ENCODE peak calls at places on chromosomes 2 and 18, in five cellular contexts. Q, H, R, O and X are unnamed samples.

GRCh38 chr18:51490417-51490816 is 292.9 kb upstream of the MEX3C start:
- DNase-seq in H (no peak), O (no peak), Q (no peak), R (no peak), X (no peak)

GRCh38 chr2:234448506-234449169 is 48.2 kb downstream of the ARL4C start:
- DNase-seq in H (no peak), Q (no peak), O (no peak), R (peak), X (no peak)

GRCh38 chr2:3422161-3422767 is 42.8 kb downstream of the TRAPPC12 start:
- DNase-seq in O (no peak), Q (peak), H (no peak), R (no peak), X (no peak)

GRCh38 chr2:240997856-240998705 is at the start of gene SNED1:
- DNase-seq in O (peak), Q (no peak), H (peak), R (peak), X (peak)

GRCh38 chr2:177281400-177282021 is 17.0 kb upstream of the NFE2L2 start:
- DNase-seq in O (no peak), Q (no peak), H (peak), R (no peak), X (peak)

GRCh38 chr2:199684168-199684567 is 166.8 kb downstream of the FTCDNL1 start:
- DNase-seq in R (peak), O (no peak), H (no peak), Q (no peak), X (no peak)

GRCh38 chr2:26640781-26641564 is at the start of gene CIB4:
- DNase-seq in O (peak), R (peak), H (peak), Q (no peak), X (peak)

GRCh38 chr18:8389391-8390340 is 219.6 kb upstream of the RAB12 start:
- DNase-seq in O (peak), Q (peak), H (peak), R (peak), X (peak)

GRCh38 chr2:111117666-111118454 is 2.9 kb upstream of the BCL2L11 start:
- DNase-seq in Q (no peak), H (peak), R (peak), O (peak), X (peak)

GRCh38 chr18:11994708-11995444 is 13.6 kb downstream of the IMPA2 start:
- DNase-seq in Q (no peak), O (peak), R (peak), H (peak), X (peak)

GRCh38 chr18:55559735-55560134 is 28.3 kb downstream of the TCF4 start:
- DNase-seq in Q (peak), O (no peak), R (no peak), H (no peak), X (no peak)

GRCh38 chr2:133377599-133377998 is 190.7 kb downstream of the NCKAP5 start:
- DNase-seq in H (no peak), Q (no peak), R (peak), O (peak), X (no peak)

GRCh38 chr2:241501099-241501541 is 7.3 kb downstream of the STK25 start:
- DNase-seq in O (no peak), R (no peak), H (no peak), Q (no peak), X (no peak)

GRCh38 chr18:46555724-46556123 is 101.3 kb downstream of the LOXHD1 start:
- DNase-seq in H (peak), R (peak), Q (peak), O (peak), X (peak)

GRCh38 chr2:14560686-14561085 is 71.8 kb upstream of the LRATD1 start:
- DNase-seq in H (no peak), R (no peak), Q (no peak), O (no peak), X (no peak)

GRCh38 chr2:40034198-40034597 is 255.1 kb upstream of the THUMPD2 start:
- DNase-seq in Q (peak), H (peak), R (no peak), O (no peak), X (peak)

GRCh38 chr2:106142683-106143082 is 51.4 kb downstream of the UXS1 start:
- DNase-seq in H (peak), O (no peak), R (no peak), Q (no peak), X (peak)

GRCh38 chr2:151860613-151861146 is 32.5 kb upstream of the ARL5A start:
- DNase-seq in Q (no peak), R (no peak), O (no peak), H (no peak), X (no peak)

GRCh38 chr2:216665240-216665639 is 30.1 kb downstream of the IGFBP5 start:
- DNase-seq in O (peak), R (peak), H (peak), Q (no peak), X (peak)

GRCh38 chr2:143928613-143929012 is 591.3 kb downstream of the ZEB2 start:
- DNase-seq in Q (no peak), O (no peak), R (no peak), H (no peak), X (no peak)

DNA sequence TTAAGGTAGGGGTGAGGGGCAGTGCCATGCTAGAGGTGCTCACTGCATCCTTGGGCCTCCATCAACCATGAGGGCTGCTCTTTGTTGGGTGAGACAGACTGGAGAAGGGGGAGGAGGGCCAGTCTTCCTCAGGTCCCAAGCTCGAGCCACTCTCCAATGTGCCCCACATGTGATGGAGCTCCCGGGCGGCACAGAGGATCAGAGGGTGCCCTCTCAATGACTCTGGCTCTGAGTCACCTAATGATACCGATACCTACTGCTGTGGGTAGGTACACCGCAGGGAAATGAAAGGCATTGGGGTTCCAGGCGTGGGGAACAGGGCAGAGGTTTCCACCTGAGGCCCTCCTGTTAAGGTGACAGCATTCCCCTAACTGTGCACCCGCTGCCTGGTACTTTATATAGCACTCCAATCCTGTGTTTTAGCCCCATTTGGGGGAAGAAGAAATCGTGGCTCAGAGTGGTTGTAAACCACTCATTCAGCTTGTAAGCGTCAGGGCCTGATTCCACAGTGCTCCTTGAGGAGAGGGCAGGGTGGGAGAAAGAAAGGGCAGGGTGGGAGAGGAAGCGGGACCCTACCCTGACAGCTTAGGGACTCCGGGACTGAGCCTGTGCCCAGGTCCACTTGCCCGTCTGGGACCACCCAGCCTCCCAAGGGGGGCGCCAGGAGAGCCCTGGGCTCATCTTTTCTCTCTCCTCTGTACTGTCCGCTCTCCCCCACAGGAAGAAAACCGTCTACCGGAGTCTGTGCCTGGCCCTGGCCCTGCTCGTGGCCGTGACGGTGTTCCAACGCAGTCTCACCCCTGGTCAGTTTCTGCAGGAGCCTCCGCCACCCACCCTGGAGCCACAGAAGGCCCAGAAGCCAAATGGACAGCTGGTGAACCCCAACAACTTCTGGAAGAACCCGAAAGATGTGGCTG is 1.8 kb downstream of the B3GNT7 start:
- DNase-seq in O (no peak), Q (no peak), H (no peak), R (no peak), X (no peak)
- H3K4me3 ChIP-seq in O (no peak), Q (peak), H (no peak), R (peak), X (no peak)

GRCh38 chr2:113720167-113720566 is 36.3 kb downstream of the SLC35F5 start:
- DNase-seq in O (no peak), H (peak), R (peak), Q (peak), X (peak)
- H3K4me3 ChIP-seq in O (no peak), H (no peak), R (no peak), Q (no peak), X (no peak)

DNA sequence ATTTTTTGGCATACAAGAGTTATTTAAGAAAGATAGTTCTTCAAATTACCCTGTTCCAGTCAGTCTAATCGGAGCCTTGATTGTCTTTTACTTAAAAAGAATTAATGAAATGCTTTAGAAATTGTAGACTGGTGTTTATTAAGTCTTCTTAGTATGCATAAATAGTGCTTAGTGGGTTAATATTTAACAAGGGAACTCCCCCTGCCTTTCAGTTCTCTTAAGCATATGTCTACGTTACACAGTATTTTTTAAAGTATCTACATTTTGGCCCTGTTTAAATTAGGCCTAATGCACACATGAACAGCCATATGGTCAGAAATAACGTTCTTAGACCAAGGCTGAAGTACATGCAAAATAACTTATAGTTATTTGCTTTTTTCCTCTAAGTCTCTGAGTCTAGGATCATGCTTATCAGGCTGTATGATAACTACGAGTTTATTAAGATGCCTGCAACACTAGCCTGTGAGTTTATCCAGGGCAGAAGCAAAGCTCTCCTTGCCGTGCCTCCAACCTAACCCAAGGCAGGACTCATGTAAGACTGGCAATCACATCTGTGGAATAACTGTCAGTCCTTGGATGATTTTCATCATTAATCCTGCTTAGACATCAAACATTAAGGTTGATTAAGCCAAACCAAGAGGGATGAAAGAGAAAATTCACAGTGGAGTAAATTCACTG is 6.7 kb downstream of the BCL2 start:
- DNase-seq in H (no peak), Q (no peak), R (no peak), O (no peak), X (no peak)
- H3K4me3 ChIP-seq in H (no peak), Q (no peak), R (no peak), O (no peak), X (no peak)

GRCh38 chr2:116450990-116451389 is 1363.5 kb upstream of the DDX18 start:
- DNase-seq in O (no peak), H (no peak), R (no peak), Q (no peak), X (no peak)
- H3K4me3 ChIP-seq in O (no peak), H (no peak), R (no peak), Q (no peak), X (no peak)

GRCh38 chr2:127564429-127565260 is 29.2 kb downstream of the MYO7B start:
- DNase-seq in Q (no peak), O (peak), R (no peak), H (no peak), X (no peak)
- H3K4me3 ChIP-seq in Q (no peak), O (no peak), R (no peak), H (no peak), X (no peak)

GRCh38 chr18:62523255-62523588 is 397 bp downstream of the ZCCHC2 start:
- DNase-seq in Q (no peak), O (no peak), H (no peak), R (peak), X (no peak)
- H3K4me3 ChIP-seq in Q (peak), O (no peak), H (peak), R (peak), X (no peak)